ENCODE peak calls at places on chromosomes 11 and 22, in nine cellular contexts. L, D, T, J, N, B, S, U and Y are unnamed samples.

GRCh38 chr11:116853461-116854073 is 16.1 kb upstream of the APOA1 start:
- DNase-seq in T (no peak), B (peak), N (peak), L (no peak), D (peak), S (peak), U (peak), J (peak), Y (peak)

GRCh38 chr22:50469377-50470305 is 5.2 kb downstream of the SBF1 start:
- DNase-seq in U (peak), D (peak), J (peak), L (no peak), N (peak), S (peak), B (peak), T (no peak), Y (peak)

GRCh38 chr11:75352417-75353206 is 1.2 kb upstream of the ARRB1 start:
- DNase-seq in D (no peak), L (peak), T (peak), N (no peak), S (peak), B (no peak), J (no peak), U (no peak), Y (peak)

GRCh38 chr11:86802601-86803051 is 2.3 kb downstream of the PRSS23 start:
- DNase-seq in B (peak), L (no peak), U (peak), D (peak), S (peak), J (peak), T (no peak), N (no peak), Y (peak)

GRCh38 chr11:76671236-76671590 is 666 bp upstream of the LRRC32 start:
- DNase-seq in J (no peak), T (no peak), N (no peak), S (no peak), L (no peak), D (no peak), B (peak), U (peak), Y (no peak)

GRCh38 chr22:17717708-17718107 is 56.6 kb downstream of the BID start:
- DNase-seq in B (no peak), U (no peak), T (no peak), N (no peak), L (no peak), J (peak), S (no peak), D (no peak), Y (no peak)

GRCh38 chr22:35638408-35638807 is 9.8 kb upstream of the APOL6 start:
- DNase-seq in S (no peak), N (no peak), T (no peak), D (no peak), B (no peak), L (no peak), U (no peak), J (no peak), Y (no peak)

GRCh38 chr11:94457118-94458029 is 36.3 kb downstream of the MRE11 start:
- DNase-seq in T (no peak), U (no peak), S (peak), B (no peak), L (no peak), N (no peak), J (peak), D (no peak), Y (no peak)

GRCh38 chr11:67449116-67449844 is 3.2 kb downstream of the GPR152 start:
- DNase-seq in U (peak), T (no peak), L (no peak), D (no peak), S (no peak), N (no peak), J (no peak), B (peak), Y (no peak)

GRCh38 chr11:126282742-126283591 is at the start of gene TIRAP:
- DNase-seq in D (peak), B (peak), J (peak), N (peak), T (peak), S (no peak), U (peak), L (peak), Y (peak)

GRCh38 chr22:31944700-31945477 is 554 bp downstream of the YWHAH start:
- DNase-seq in N (peak), B (peak), D (peak), L (no peak), S (no peak), J (no peak), T (no peak), U (peak), Y (peak)

GRCh38 chr11:83724704-83725114 is 438.5 kb upstream of the CCDC90B start:
- DNase-seq in T (no peak), J (no peak), B (peak), N (no peak), D (no peak), U (no peak), S (no peak), L (peak), Y (no peak)

GRCh38 chr11:12842933-12843636 is 166.0 kb upstream of the RASSF10 start:
- DNase-seq in N (no peak), J (peak), L (no peak), D (no peak), B (peak), S (no peak), U (peak), T (peak), Y (no peak)

GRCh38 chr11:99370557-99371200 is 349.9 kb downstream of the CNTN5 start:
- DNase-seq in J (peak), T (peak), B (no peak), N (no peak), U (no peak), L (no peak), D (peak), S (no peak), Y (no peak)

GRCh38 chr22:19120829-19121630 is 1.2 kb downstream of the DGCR2 start:
- DNase-seq in T (no peak), B (no peak), L (peak), N (peak), U (no peak), D (peak), J (peak), S (no peak), Y (no peak)

GRCh38 chr11:126124284-126124683 is 61.6 kb upstream of the CDON start:
- DNase-seq in J (no peak), N (no peak), U (no peak), T (no peak), B (no peak), D (no peak), L (no peak), S (no peak), Y (no peak)

GRCh38 chr11:1660025-1660867 is 30.7 kb downstream of the KRTAP5-5 start:
- DNase-seq in B (no peak), U (no peak), L (no peak), T (no peak), J (no peak), S (no peak), N (no peak), D (no peak), Y (no peak)

GRCh38 chr22:37018815-37019308 is 385 bp downstream of the TST start:
- DNase-seq in S (no peak), T (no peak), J (peak), B (peak), L (peak), U (no peak), N (no peak), D (peak), Y (no peak)

GRCh38 chr22:20531404-20532181 is 24.2 kb downstream of the MED15 start:
- DNase-seq in N (no peak), J (peak), B (no peak), S (no peak), D (peak), T (no peak), L (peak), U (no peak), Y (no peak)

GRCh38 chr11:116930177-116930576 is 92.8 kb upstream of the APOA1 start:
- DNase-seq in S (no peak), U (peak), N (peak), B (peak), D (no peak), T (no peak), J (peak), L (no peak), Y (peak)

GRCh38 chr11:119741369-119742262 is 12.6 kb upstream of the NECTIN1 start:
- DNase-seq in S (peak), B (peak), J (no peak), D (peak), N (peak), L (peak), U (peak), T (no peak), Y (peak)

GRCh38 chr11:72223615-72224586 is 666 bp upstream of the INPPL1 start:
- DNase-seq in N (peak), T (no peak), U (peak), D (peak), J (peak), B (peak), S (no peak), L (peak), Y (peak)

GRCh38 chr11:11668293-11668692 is 46.5 kb upstream of the GALNT18 start:
- DNase-seq in D (no peak), T (no peak), U (no peak), N (no peak), S (no peak), J (no peak), B (no peak), L (no peak), Y (no peak)

GRCh38 chr11:35274909-35275807 is 136.2 kb downstream of the CD44 start:
- DNase-seq in U (no peak), T (no peak), B (no peak), N (no peak), D (peak), S (peak), J (no peak), L (peak), Y (no peak)

GRCh38 chr11:118304809-118305248 is 299 bp downstream of the CD3E start:
- DNase-seq in N (peak), D (no peak), L (no peak), U (no peak), S (no peak), T (no peak), J (no peak), B (no peak), Y (no peak)

GRCh38 chr11:15501566-15501965 is 386.8 kb downstream of the INSC start:
- DNase-seq in B (no peak), J (no peak), U (no peak), N (no peak), T (no peak), D (no peak), S (no peak), L (no peak), Y (no peak)

GRCh38 chr22:44676441-44677298 is 25.3 kb upstream of the PRR5 start:
- DNase-seq in N (no peak), U (no peak), L (no peak), S (no peak), T (no peak), D (peak), J (no peak), B (peak), Y (no peak)

GRCh38 chr11:44877908-44878459 is 72.7 kb downstream of the TP53I11 start:
- DNase-seq in S (no peak), D (no peak), B (no peak), L (no peak), J (no peak), T (no peak), N (no peak), U (no peak), Y (no peak)

GRCh38 chr11:59102259-59102765 is 4.7 kb upstream of the FAM111B start:
- DNase-seq in T (peak), U (peak), B (no peak), L (peak), D (no peak), S (peak), J (peak), N (no peak), Y (peak)

GRCh38 chr11:126700773-126701554 is 299.6 kb downstream of the KIRREL3 start:
- DNase-seq in J (no peak), B (no peak), T (no peak), D (no peak), N (no peak), S (no peak), L (no peak), U (no peak), Y (no peak)

GRCh38 chr11:27248430-27249207 is 114.4 kb downstream of the CCDC34 start:
- DNase-seq in L (no peak), U (no peak), S (no peak), N (no peak), J (no peak), T (no peak), B (no peak), D (no peak), Y (no peak)

GRCh38 chr11:12539570-12539969 is 134.7 kb upstream of the TEAD1 start:
- DNase-seq in U (no peak), S (no peak), J (peak), N (no peak), D (no peak), T (no peak), L (no peak), B (no peak), Y (no peak)

GRCh38 chr11:64122411-64123101 is 43.4 kb downstream of the MACROD1 start:
- DNase-seq in T (no peak), S (no peak), J (no peak), D (no peak), U (no peak), B (no peak), N (no peak), L (no peak), Y (no peak)

GRCh38 chr11:57214087-57214395 is 23.0 kb downstream of the APLNR start:
- DNase-seq in D (no peak), T (no peak), B (no peak), N (no peak), U (no peak), J (peak), S (no peak), L (no peak), Y (no peak)

GRCh38 chr11:70669871-70670683 is 271.7 kb downstream of the CTTN start:
- DNase-seq in U (no peak), J (no peak), B (no peak), S (no peak), D (no peak), L (no peak), T (no peak), N (no peak), Y (no peak)